ENCODE peak calls at places on chromosomes 4 and X, in five cellular contexts. K is upper lobe of right lung, Q is Peyer's patch, P is lower leg skin, V is suprapubic skin. S is an unnamed sample.

GRCh38 chr4:55426518-55426917 is 30.8 kb downstream of the TMEM165 start:
- DNase-seq in K (no peak), Q (no peak), P (no peak), V (no peak), S (no peak)

GRCh38 chrX:108494416-108495095 is 54.9 kb downstream of the COL4A5 start:
- DNase-seq in K (no peak), Q (no peak), P (no peak), V (no peak), S (no peak)

GRCh38 chr4:130309221-130309620 is 1213.3 kb downstream of the C4orf33 start:
- DNase-seq in K (no peak), Q (no peak), P (no peak), V (no peak), S (no peak)

GRCh38 chrX:153971632-153972367 is at the start of gene HCFC1:
- DNase-seq in K (peak), Q (peak), P (peak), V (peak), S (peak)

GRCh38 chr4:88820723-88821368 is 123.2 kb upstream of the NAP1L5 start:
- DNase-seq in K (no peak), Q (no peak), P (no peak), V (no peak), S (no peak)

GRCh38 chr4:78779280-78779679 is 3.1 kb downstream of the BMP2K start:
- DNase-seq in K (no peak), Q (no peak), P (no peak), V (no peak), S (no peak)

GRCh38 chr4:152281822-152282221 is 254.1 kb downstream of the FBXW7 start:
- DNase-seq in K (no peak), Q (no peak), P (no peak), V (no peak), S (no peak)

GRCh38 chr4:158190736-158191135 is 17.9 kb upstream of the GASK1B start:
- DNase-seq in K (no peak), Q (no peak), P (no peak), V (no peak), S (no peak)

GRCh38 chrX:132908891-132909290 is 49.5 kb downstream of the HS6ST2 start:
- DNase-seq in K (no peak), Q (no peak), P (no peak), V (no peak), S (no peak)

GRCh38 chrX:135416546-135416945 is 5.2 kb upstream of the SMIM10L2A start:
- DNase-seq in K (no peak), Q (no peak), P (no peak), V (no peak), S (no peak)

GRCh38 chr4:86117781-86118302 is 242.0 kb downstream of the MAPK10 start:
- DNase-seq in K (no peak), Q (no peak), P (no peak), V (no peak), S (peak)

GRCh38 chr4:137909910-137910309 is 332.2 kb downstream of the SLC7A11 start:
- DNase-seq in K (peak), Q (no peak), P (no peak), V (no peak), S (no peak)

GRCh38 chr4:180100433-180101344 is 2142.5 kb upstream of the TENM3 start:
- DNase-seq in K (no peak), Q (no peak), P (no peak), V (no peak), S (no peak)

GRCh38 chr4:1362521-1362920 is 15.5 kb downstream of the UVSSA start:
- DNase-seq in K (no peak), Q (no peak), P (no peak), V (no peak), S (no peak)

GRCh38 chr4:140220053-140220452 is 66.1 kb upstream of the MAML3 start:
- DNase-seq in K (no peak), Q (no peak), P (no peak), V (no peak), S (no peak)

GRCh38 chr4:3384771-3385701 is 56.7 kb upstream of the HGFAC start:
- DNase-seq in K (peak), Q (no peak), P (peak), V (no peak), S (no peak)

GRCh38 chr4:128924951-128925350 is 115.5 kb downstream of the JADE1 start:
- DNase-seq in K (no peak), Q (no peak), P (no peak), V (no peak), S (peak)

GRCh38 chr4:27318740-27319139 is 458.1 kb downstream of the STIM2 start:
- DNase-seq in K (no peak), Q (no peak), P (no peak), V (no peak), S (peak)

GRCh38 chrX:9775930-9776329 is 10.3 kb upstream of the GPR143 start:
- DNase-seq in K (no peak), Q (no peak), P (no peak), V (no peak), S (no peak)

GRCh38 chrX:45849261-45849660 is 648.6 kb upstream of the DIPK2B start:
- DNase-seq in K (no peak), Q (no peak), P (no peak), V (no peak), S (peak)

GRCh38 chr4:134666640-134667039 is 465.1 kb upstream of the PABPC4L start:
- DNase-seq in K (no peak), Q (no peak), P (no peak), V (no peak), S (no peak)

GRCh38 chr4:3485011-3485881 is 22.1 kb downstream of the DOK7 start:
- DNase-seq in K (no peak), Q (peak), P (no peak), V (no peak), S (no peak)

GRCh38 chrX:68463880-68464279 is 30.6 kb upstream of the OPHN1 start:
- DNase-seq in K (no peak), Q (no peak), P (no peak), V (no peak), S (no peak)

GRCh38 chrX:37407736-37408135 is 58.6 kb downstream of the PRRG1 start:
- DNase-seq in K (no peak), Q (no peak), P (no peak), V (no peak), S (no peak)

GRCh38 chr4:169286562-169287301 is 16.0 kb upstream of the SH3RF1 start:
- DNase-seq in K (no peak), Q (no peak), P (no peak), V (no peak), S (no peak)

GRCh38 chr4:108884596-108884995 is 121.7 kb upstream of the ETNPPL start:
- DNase-seq in K (no peak), Q (no peak), P (no peak), V (no peak), S (no peak)

GRCh38 chrX:107936434-107936730 is 45.8 kb downstream of the TEX13B start:
- DNase-seq in K (no peak), Q (no peak), P (no peak), V (no peak), S (no peak)

GRCh38 chrX:115233497-115234219 is at the start of gene LRCH2:
- DNase-seq in K (peak), Q (no peak), P (no peak), V (no peak), S (no peak)

GRCh38 chrX:70134116-70134477 is 850 bp downstream of the IGBP1 start:
- DNase-seq in K (no peak), Q (no peak), P (no peak), V (no peak), S (no peak)

GRCh38 chr4:43251760-43252317 is 359.3 kb downstream of the GRXCR1 start:
- DNase-seq in K (no peak), Q (no peak), P (no peak), V (no peak), S (no peak)

GRCh38 chr4:129232627-129233337 is 136.8 kb downstream of the C4orf33 start:
- DNase-seq in K (no peak), Q (no peak), P (no peak), V (no peak), S (no peak)

GRCh38 chr4:75180790-75181776 is 248.2 kb downstream of the PARM1 start:
- DNase-seq in K (no peak), Q (peak), P (no peak), V (no peak), S (no peak)

GRCh38 chr4:15689540-15689939 is 7.9 kb downstream of the FAM200B start:
- DNase-seq in K (no peak), Q (no peak), P (no peak), V (no peak), S (no peak)

GRCh38 chr4:92303621-92304027 is at the start of gene GRID2:
- DNase-seq in K (peak), Q (no peak), P (no peak), V (no peak), S (no peak)

GRCh38 chrX:9786839-9787635 is 808 bp downstream of the SHROOM2 start:
- DNase-seq in K (peak), Q (no peak), P (no peak), V (no peak), S (no peak)

GRCh38 chrX:6184900-6185515 is 43.7 kb downstream of the NLGN4X start:
- DNase-seq in K (no peak), Q (no peak), P (no peak), V (no peak), S (no peak)

GRCh38 chrX:331772-332495 is 13.3 kb upstream of the GTPBP6 start:
- DNase-seq in K (peak), Q (no peak), P (no peak), V (no peak), S (no peak)

GRCh38 chr4:92451792-92452191 is 148.0 kb downstream of the GRID2 start:
- DNase-seq in K (no peak), Q (no peak), P (no peak), V (no peak), S (no peak)

GRCh38 chr4:84644087-84644486 is 61.2 kb downstream of the CDS1 start:
- DNase-seq in K (no peak), Q (no peak), P (no peak), V (no peak), S (no peak)

GRCh38 chr4:181909368-181909767 is 333.8 kb upstream of the TENM3 start:
- DNase-seq in K (no peak), Q (no peak), P (no peak), V (no peak), S (peak)

GRCh38 chr4:181905708-181906107 is 337.5 kb upstream of the TENM3 start:
- DNase-seq in K (no peak), Q (no peak), P (no peak), V (no peak), S (no peak)

GRCh38 chr4:181908168-181908567 is 335.0 kb upstream of the TENM3 start:
- DNase-seq in K (no peak), Q (no peak), P (no peak), V (no peak), S (no peak)

GRCh38 chr4:181911420-181911819 is 331.8 kb upstream of the TENM3 start:
- DNase-seq in K (no peak), Q (no peak), P (no peak), V (no peak), S (peak)
- TF ChIP-seq CTCF in K (no peak), Q (no peak), P (no peak), V (no peak), S (no peak)

GRCh38 chr4:166741709-166742108 is 492.6 kb downstream of the SPOCK3 start:
- DNase-seq in K (no peak), Q (no peak), P (no peak), V (no peak), S (no peak)

GRCh38 chr4:166735553-166735952 is 498.7 kb downstream of the SPOCK3 start:
- DNase-seq in K (no peak), Q (no peak), P (no peak), V (no peak), S (no peak)

GRCh38 chr4:166734797-166735196 is 499.5 kb downstream of the SPOCK3 start:
- DNase-seq in K (no peak), Q (no peak), P (no peak), V (no peak), S (no peak)

GRCh38 chr4:166733686-166734085 is 500.6 kb downstream of the SPOCK3 start:
- DNase-seq in K (no peak), Q (no peak), P (no peak), V (no peak), S (no peak)

DNA sequence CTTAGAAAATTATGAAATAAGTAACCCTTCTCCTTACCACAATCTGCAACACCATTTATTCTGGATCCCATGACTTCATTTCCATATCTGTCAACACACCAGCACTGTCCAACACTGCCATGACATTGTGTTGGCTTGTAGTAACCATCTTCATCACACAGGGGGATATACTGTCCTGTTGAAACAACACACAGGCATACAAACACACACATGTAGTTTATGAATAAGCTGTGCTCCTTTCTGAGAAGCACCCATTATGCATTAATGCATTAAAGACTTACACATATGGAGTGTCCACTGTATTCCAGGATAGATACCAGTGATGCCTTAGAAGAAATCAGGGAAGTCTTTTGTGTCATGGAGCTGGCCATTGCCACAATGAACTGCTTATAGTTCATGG is 496.9 kb downstream of the SPOCK3 start:
- DNase-seq in K (no peak), Q (no peak), P (no peak), V (no peak), S (no peak)
- H3K4me3 ChIP-seq in K (no peak), Q (no peak), P (no peak), V (no peak), S (no peak)

DNA sequence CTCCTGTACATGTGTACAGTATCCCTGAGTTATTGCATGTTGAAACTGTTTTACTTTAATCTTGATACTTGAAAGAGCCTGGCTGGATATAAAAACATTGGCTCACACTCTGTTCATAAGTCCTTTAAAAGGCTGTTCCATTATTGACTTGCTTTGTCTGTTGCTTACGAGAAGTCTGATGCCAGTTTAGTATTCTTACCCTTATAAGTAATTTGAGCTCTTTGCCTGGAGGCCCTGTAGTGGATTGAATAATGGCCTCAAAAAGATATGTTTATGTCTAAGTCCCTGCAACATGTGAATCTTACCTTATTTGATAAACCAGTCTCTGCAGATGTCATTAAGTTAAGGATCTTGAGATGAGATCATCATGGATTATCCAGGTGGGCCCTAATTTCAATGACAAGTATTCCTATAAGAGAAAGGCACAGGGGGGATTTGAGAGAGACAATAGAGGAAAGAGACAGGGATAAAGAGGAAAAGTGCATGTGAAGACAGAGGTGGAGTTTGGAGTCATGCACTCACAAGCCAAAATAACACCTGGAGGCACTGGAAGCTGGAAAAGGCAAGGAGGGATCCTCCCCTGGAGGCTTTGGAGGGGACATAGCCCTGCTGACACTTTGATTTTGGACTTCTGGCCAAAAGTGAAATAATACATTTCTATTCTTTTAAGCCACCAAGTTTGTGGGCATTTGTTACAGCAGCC is 98.1 kb downstream of the IRF2 start:
- DNase-seq in K (no peak), Q (no peak), P (no peak), V (no peak), S (no peak)
- TF ChIP-seq CTCF in K (no peak), Q (no peak), P (no peak), V (no peak), S (no peak)

GRCh38 chr4:110480741-110481271 is 4.9 kb downstream of the ENPEP start:
- DNase-seq in K (no peak), Q (no peak), P (no peak), V (no peak), S (no peak)
- H3K4me3 ChIP-seq in K (no peak), Q (peak), P (no peak), V (no peak), S (no peak)

GRCh38 chr4:80717204-80717603 is 313.3 kb upstream of the BMP3 start:
- DNase-seq in K (no peak), Q (no peak), P (no peak), V (no peak), S (no peak)
- TF ChIP-seq CTCF in K (no peak), Q (no peak), P (no peak), V (no peak), S (no peak)

GRCh38 chr4:174423257-174423944 is 98.9 kb downstream of the HPGD start:
- DNase-seq in K (no peak), Q (no peak), P (peak), V (no peak), S (peak)
- H3K4me3 ChIP-seq in K (no peak), Q (no peak), P (no peak), V (no peak), S (no peak)

GRCh38 chr4:73998040-73999011 is at the start of gene CXCL5:
- DNase-seq in K (peak), Q (no peak), P (no peak), V (no peak), S (no peak)
- TF ChIP-seq CTCF in K (no peak), Q (no peak), P (no peak), V (no peak), S (no peak)

GRCh38 chrX:148371251-148371650 is 129.2 kb upstream of the AFF2 start:
- DNase-seq in K (no peak), Q (no peak), P (no peak), V (no peak), S (no peak)
- H3K4me3 ChIP-seq in K (no peak), Q (peak), P (no peak), V (no peak), S (no peak)

GRCh38 chrX:106220177-106220576 is 52.1 kb downstream of the PWWP3B start:
- DNase-seq in K (no peak), Q (no peak), P (no peak), V (no peak), S (no peak)
- TF ChIP-seq CTCF in K (no peak), Q (no peak), P (no peak), V (no peak), S (peak)

GRCh38 chr4:107854326-107855030 is 29.7 kb downstream of the SGMS2 start:
- DNase-seq in K (no peak), Q (no peak), P (no peak), V (no peak), S (peak)
- H3K4me3 ChIP-seq in K (no peak), Q (no peak), P (no peak), V (no peak), S (peak)

S was measured in AG09309.